ENCODE peak calls at places on chromosomes 12 and 14, in five cellular contexts. One of them, this sample, is unnamed.

GRCh38 chr14:93008381-93008780 is 85.4 kb downstream of the CHGA start:
- DNase-seq in ovary: no peak
- DNase-seq in H1: no peak
- DNase-seq in dorsolateral prefrontal cortex: peak; percentile 59
- DNase-seq in small intestine: peak; percentile 32
- DNase-seq in this sample: no peak

GRCh38 chr14:53896773-53897172 is 59.9 kb downstream of the BMP4 start:
- DNase-seq in H1: no peak
- DNase-seq in small intestine: no peak
- DNase-seq in dorsolateral prefrontal cortex: no peak
- DNase-seq in ovary: no peak
- DNase-seq in this sample: no peak

GRCh38 chr14:93150227-93151206 is 34.2 kb downstream of the MOAP1 start:
- DNase-seq in small intestine: peak; percentile 88
- DNase-seq in H1: no peak
- DNase-seq in dorsolateral prefrontal cortex: no peak
- DNase-seq in ovary: no peak
- DNase-seq in this sample: no peak

GRCh38 chr14:76812093-76812421 is 625 bp downstream of the ANGEL1 start:
- DNase-seq in dorsolateral prefrontal cortex: no peak
- DNase-seq in small intestine: peak; percentile 39
- DNase-seq in ovary: no peak
- DNase-seq in H1: no peak
- DNase-seq in this sample: no peak

GRCh38 chr14:59377991-59378720 is 87.0 kb downstream of the GPR135 start:
- DNase-seq in ovary: peak; percentile 65
- DNase-seq in dorsolateral prefrontal cortex: no peak
- DNase-seq in small intestine: peak; percentile 25
- DNase-seq in H1: no peak
- DNase-seq in this sample: peak; percentile 20

GRCh38 chr12:128928361-128928760 is 75.1 kb downstream of the GLT1D1 start:
- DNase-seq in H1: no peak
- DNase-seq in ovary: no peak
- DNase-seq in dorsolateral prefrontal cortex: no peak
- DNase-seq in small intestine: no peak
- DNase-seq in this sample: no peak

GRCh38 chr12:12008232-12008850 is 62.4 kb upstream of the BCL2L14 start:
- DNase-seq in small intestine: no peak
- DNase-seq in H1: peak; percentile 73
- DNase-seq in ovary: no peak
- DNase-seq in dorsolateral prefrontal cortex: no peak
- DNase-seq in this sample: no peak

GRCh38 chr12:111412007-111412829 is 6.5 kb downstream of the SH2B3 start:
- DNase-seq in ovary: no peak
- DNase-seq in dorsolateral prefrontal cortex: no peak
- DNase-seq in H1: no peak
- DNase-seq in small intestine: no peak
- DNase-seq in this sample: peak; percentile 56

GRCh38 chr14:53011053-53011462 is 60.2 kb upstream of the FERMT2 start:
- DNase-seq in H1: no peak
- DNase-seq in small intestine: peak; percentile 3
- DNase-seq in ovary: peak; percentile 87
- DNase-seq in dorsolateral prefrontal cortex: peak; percentile 57
- DNase-seq in this sample: peak; percentile 54

GRCh38 chr12:100857971-100858370 is 63.4 kb downstream of the ANO4 start:
- DNase-seq in H1: no peak
- DNase-seq in dorsolateral prefrontal cortex: no peak
- DNase-seq in ovary: no peak
- DNase-seq in small intestine: no peak
- DNase-seq in this sample: no peak

GRCh38 chr12:122081697-122082221 is 3.2 kb downstream of the MLXIP start:
- DNase-seq in dorsolateral prefrontal cortex: peak; percentile 20
- DNase-seq in H1: no peak
- DNase-seq in small intestine: peak; percentile 67
- DNase-seq in ovary: peak; percentile 73
- DNase-seq in this sample: peak; percentile 69

GRCh38 chr14:81464253-81465001 is 64.3 kb upstream of the STON2 start:
- DNase-seq in small intestine: peak; percentile 71
- DNase-seq in dorsolateral prefrontal cortex: no peak
- DNase-seq in ovary: peak; percentile 62
- DNase-seq in H1: peak; percentile 80
- DNase-seq in this sample: no peak

GRCh38 chr12:64252708-64253107 is 30.6 kb upstream of the KICS2 start:
- DNase-seq in ovary: peak; percentile 36
- DNase-seq in H1: no peak
- DNase-seq in small intestine: no peak
- DNase-seq in dorsolateral prefrontal cortex: no peak
- DNase-seq in this sample: no peak

GRCh38 chr14:55579724-55580400 is at the start of gene KTN1:
- DNase-seq in dorsolateral prefrontal cortex: peak; percentile 67
- DNase-seq in small intestine: peak; percentile 85
- DNase-seq in ovary: peak; percentile 80
- DNase-seq in H1: peak; percentile 79
- DNase-seq in this sample: peak; percentile 87
- H3K4me3 ChIP-seq in dorsolateral prefrontal cortex: peak within 1 kb of the TSS; percentile 86
- H3K4me3 ChIP-seq in small intestine: peak within 1 kb of the TSS; percentile 100
- H3K4me3 ChIP-seq in ovary: peak within 1 kb of the TSS; percentile 51
- H3K4me3 ChIP-seq in H1: peak within 1 kb of the TSS; percentile 93
- H3K4me3 ChIP-seq in this sample: peak within 1 kb of the TSS; percentile 97

GRCh38 chr14:24483604-24484252 is 24.3 kb downstream of the CMA1 start:
- DNase-seq in dorsolateral prefrontal cortex: no peak
- DNase-seq in ovary: no peak
- DNase-seq in small intestine: peak; percentile 21
- DNase-seq in H1: no peak
- DNase-seq in this sample: no peak
- H3K4me3 ChIP-seq in dorsolateral prefrontal cortex: no peak overlapping the region
- H3K4me3 ChIP-seq in ovary: no peak overlapping the region
- H3K4me3 ChIP-seq in small intestine: no peak overlapping the region
- H3K4me3 ChIP-seq in H1: no peak overlapping the region
- H3K4me3 ChIP-seq in this sample: no peak overlapping the region

DNA sequence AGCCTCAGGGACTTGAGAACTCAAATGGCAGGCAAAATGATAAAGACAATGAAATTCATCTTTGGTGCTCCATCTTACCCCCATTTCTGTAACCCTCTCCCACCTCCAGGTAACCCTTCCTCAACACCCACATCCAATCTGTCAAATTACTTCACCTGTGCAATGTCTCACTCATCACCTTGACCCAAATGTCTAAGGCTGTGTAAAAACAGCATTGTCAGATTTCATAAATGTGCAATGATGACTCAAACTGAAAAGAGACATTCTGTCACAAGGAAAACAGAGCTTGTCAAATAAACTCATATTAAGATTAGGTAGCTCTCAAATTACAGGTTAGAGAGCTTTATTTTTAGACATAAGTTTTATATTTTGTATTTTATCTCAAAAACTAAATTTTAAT is 19.9 kb upstream of the COCH start:
- DNase-seq in H1: no peak
- DNase-seq in small intestine: no peak
- DNase-seq in ovary: no peak
- DNase-seq in dorsolateral prefrontal cortex: no peak
- DNase-seq in this sample: no peak
- H3K4me3 ChIP-seq in H1: no peak overlapping the region
- H3K4me3 ChIP-seq in small intestine: no peak overlapping the region
- H3K4me3 ChIP-seq in ovary: no peak overlapping the region
- H3K4me3 ChIP-seq in dorsolateral prefrontal cortex: no peak overlapping the region
- H3K4me3 ChIP-seq in this sample: no peak overlapping the region

GRCh38 chr12:123433615-123434014 is 2.9 kb downstream of the RILPL2 start:
- DNase-seq in H1: no peak
- DNase-seq in small intestine: no peak
- DNase-seq in dorsolateral prefrontal cortex: no peak
- DNase-seq in ovary: no peak
- DNase-seq in this sample: no peak
- H3K4me3 ChIP-seq in H1: no peak overlapping the region
- H3K4me3 ChIP-seq in small intestine: no peak overlapping the region
- H3K4me3 ChIP-seq in dorsolateral prefrontal cortex: peak overlapping the region; percentile 30
- H3K4me3 ChIP-seq in ovary: no peak overlapping the region
- H3K4me3 ChIP-seq in this sample: no peak overlapping the region

GRCh38 chr12:123713398-123714301 is 1.5 kb downstream of the ATP6V0A2 start:
- DNase-seq in H1: no peak
- DNase-seq in ovary: no peak
- DNase-seq in dorsolateral prefrontal cortex: no peak
- DNase-seq in small intestine: peak; percentile 89
- DNase-seq in this sample: no peak
- H3K4me3 ChIP-seq in H1: peak overlapping the region; percentile 90
- H3K4me3 ChIP-seq in ovary: peak overlapping the region; percentile 86
- H3K4me3 ChIP-seq in dorsolateral prefrontal cortex: peak overlapping the region; percentile 96
- H3K4me3 ChIP-seq in small intestine: peak overlapping the region; percentile 96
- H3K4me3 ChIP-seq in this sample: peak overlapping the region; percentile 97

GRCh38 chr12:46659032-46659703 is 166.6 kb downstream of the SLC38A4 start:
- DNase-seq in dorsolateral prefrontal cortex: no peak
- DNase-seq in ovary: no peak
- DNase-seq in small intestine: no peak
- DNase-seq in H1: no peak
- DNase-seq in this sample: no peak
- H3K4me3 ChIP-seq in dorsolateral prefrontal cortex: no peak overlapping the region
- H3K4me3 ChIP-seq in ovary: no peak overlapping the region
- H3K4me3 ChIP-seq in small intestine: no peak overlapping the region
- H3K4me3 ChIP-seq in H1: no peak overlapping the region
- H3K4me3 ChIP-seq in this sample: no peak overlapping the region